ENCODE peak calls at places on chromosome 16, in six cellular contexts. One of them, this sample, is unnamed.

GRCh38 chr16:66274335-66275110 is 92.0 kb upstream of the CDH5 start:
- DNase-seq in heart right ventricle: no peak
- DNase-seq in CD8-positive, alpha-beta memory T cell: no peak
- DNase-seq in left lung: no peak
- DNase-seq in AG04450: no peak
- DNase-seq in neural progenitor cell: no peak
- DNase-seq in this sample: no peak

GRCh38 chr16:79632289-79632688 is 31.8 kb upstream of the MAF start:
- DNase-seq in heart right ventricle: no peak
- DNase-seq in left lung: no peak
- DNase-seq in AG04450: no peak
- DNase-seq in CD8-positive, alpha-beta memory T cell: no peak
- DNase-seq in neural progenitor cell: no peak
- DNase-seq in this sample: no peak

GRCh38 chr16:58306327-58306726 is 11.5 kb upstream of the PRSS54 start:
- DNase-seq in left lung: no peak
- DNase-seq in neural progenitor cell: no peak
- DNase-seq in CD8-positive, alpha-beta memory T cell: peak; percentile 55
- DNase-seq in AG04450: no peak
- DNase-seq in heart right ventricle: no peak
- DNase-seq in this sample: no peak

GRCh38 chr16:56357291-56357764 is 68.0 kb downstream of the AMFR start:
- DNase-seq in neural progenitor cell: peak; percentile 29
- DNase-seq in left lung: peak; percentile 72
- DNase-seq in AG04450: no peak
- DNase-seq in heart right ventricle: no peak
- DNase-seq in CD8-positive, alpha-beta memory T cell: no peak
- DNase-seq in this sample: no peak

GRCh38 chr16:20866161-20866772 is 33.9 kb downstream of the DCUN1D3 start:
- DNase-seq in AG04450: no peak
- DNase-seq in neural progenitor cell: peak; percentile 78
- DNase-seq in heart right ventricle: peak; percentile 29
- DNase-seq in CD8-positive, alpha-beta memory T cell: no peak
- DNase-seq in left lung: no peak
- DNase-seq in this sample: no peak

GRCh38 chr16:54867302-54867832 is 63.3 kb upstream of the IRX5 start:
- DNase-seq in neural progenitor cell: no peak
- DNase-seq in CD8-positive, alpha-beta memory T cell: no peak
- DNase-seq in heart right ventricle: no peak
- DNase-seq in left lung: no peak
- DNase-seq in AG04450: no peak
- DNase-seq in this sample: no peak

GRCh38 chr16:48126801-48127644 is 28.8 kb downstream of the ABCC12 start:
- DNase-seq in left lung: peak; percentile 81
- DNase-seq in heart right ventricle: no peak
- DNase-seq in CD8-positive, alpha-beta memory T cell: no peak
- DNase-seq in neural progenitor cell: no peak
- DNase-seq in AG04450: peak; percentile 93
- DNase-seq in this sample: no peak

GRCh38 chr16:49353650-49354049 is 20.0 kb upstream of the C16orf78 start:
- DNase-seq in neural progenitor cell: no peak
- DNase-seq in CD8-positive, alpha-beta memory T cell: no peak
- DNase-seq in AG04450: no peak
- DNase-seq in heart right ventricle: no peak
- DNase-seq in left lung: no peak
- DNase-seq in this sample: no peak

GRCh38 chr16:15996432-15997109 is 47.2 kb downstream of the ABCC1 start:
- DNase-seq in neural progenitor cell: no peak
- DNase-seq in CD8-positive, alpha-beta memory T cell: no peak
- DNase-seq in left lung: no peak
- DNase-seq in AG04450: peak; percentile 73
- DNase-seq in heart right ventricle: peak; percentile 31
- DNase-seq in this sample: no peak

GRCh38 chr16:16778322-16778721 is 399.4 kb downstream of the NPIPA7 start:
- DNase-seq in neural progenitor cell: no peak
- DNase-seq in heart right ventricle: no peak
- DNase-seq in left lung: no peak
- DNase-seq in AG04450: no peak
- DNase-seq in CD8-positive, alpha-beta memory T cell: no peak
- DNase-seq in this sample: no peak

GRCh38 chr16:69859105-69859969 is 91.8 kb upstream of the CLEC18A start:
- DNase-seq in heart right ventricle: peak; percentile 58
- DNase-seq in left lung: no peak
- DNase-seq in AG04450: no peak
- DNase-seq in neural progenitor cell: peak; percentile 79
- DNase-seq in CD8-positive, alpha-beta memory T cell: no peak
- DNase-seq in this sample: no peak

GRCh38 chr16:513950-514349 is 13.6 kb upstream of the CAPN15 start:
- DNase-seq in CD8-positive, alpha-beta memory T cell: no peak
- DNase-seq in AG04450: no peak
- DNase-seq in left lung: no peak
- DNase-seq in heart right ventricle: no peak
- DNase-seq in neural progenitor cell: no peak
- DNase-seq in this sample: no peak

GRCh38 chr16:81875461-81875860 is 96.4 kb downstream of the PLCG2 start:
- DNase-seq in AG04450: no peak
- DNase-seq in heart right ventricle: no peak
- DNase-seq in CD8-positive, alpha-beta memory T cell: no peak
- DNase-seq in left lung: no peak
- DNase-seq in neural progenitor cell: no peak
- DNase-seq in this sample: no peak

GRCh38 chr16:58495861-58496331 is 4.0 kb upstream of the NDRG4 start:
- DNase-seq in heart right ventricle: no peak
- DNase-seq in left lung: no peak
- DNase-seq in CD8-positive, alpha-beta memory T cell: no peak
- DNase-seq in neural progenitor cell: peak; percentile 55
- DNase-seq in AG04450: no peak
- DNase-seq in this sample: no peak

GRCh38 chr16:23571895-23572294 is 14.4 kb downstream of the UBFD1 start:
- DNase-seq in heart right ventricle: no peak
- DNase-seq in AG04450: no peak
- DNase-seq in left lung: no peak
- DNase-seq in CD8-positive, alpha-beta memory T cell: no peak
- DNase-seq in neural progenitor cell: no peak
- DNase-seq in this sample: no peak

GRCh38 chr16:11783319-11784047 is 13.6 kb downstream of the ZC3H7A start:
- DNase-seq in neural progenitor cell: no peak
- DNase-seq in AG04450: no peak
- DNase-seq in heart right ventricle: no peak
- DNase-seq in left lung: no peak
- DNase-seq in CD8-positive, alpha-beta memory T cell: peak; percentile 68
- DNase-seq in this sample: no peak

GRCh38 chr16:25966172-25967097 is 274.7 kb downstream of the HS3ST4 start:
- DNase-seq in AG04450: no peak
- DNase-seq in heart right ventricle: no peak
- DNase-seq in CD8-positive, alpha-beta memory T cell: no peak
- DNase-seq in neural progenitor cell: no peak
- DNase-seq in left lung: no peak
- DNase-seq in this sample: no peak

DNA sequence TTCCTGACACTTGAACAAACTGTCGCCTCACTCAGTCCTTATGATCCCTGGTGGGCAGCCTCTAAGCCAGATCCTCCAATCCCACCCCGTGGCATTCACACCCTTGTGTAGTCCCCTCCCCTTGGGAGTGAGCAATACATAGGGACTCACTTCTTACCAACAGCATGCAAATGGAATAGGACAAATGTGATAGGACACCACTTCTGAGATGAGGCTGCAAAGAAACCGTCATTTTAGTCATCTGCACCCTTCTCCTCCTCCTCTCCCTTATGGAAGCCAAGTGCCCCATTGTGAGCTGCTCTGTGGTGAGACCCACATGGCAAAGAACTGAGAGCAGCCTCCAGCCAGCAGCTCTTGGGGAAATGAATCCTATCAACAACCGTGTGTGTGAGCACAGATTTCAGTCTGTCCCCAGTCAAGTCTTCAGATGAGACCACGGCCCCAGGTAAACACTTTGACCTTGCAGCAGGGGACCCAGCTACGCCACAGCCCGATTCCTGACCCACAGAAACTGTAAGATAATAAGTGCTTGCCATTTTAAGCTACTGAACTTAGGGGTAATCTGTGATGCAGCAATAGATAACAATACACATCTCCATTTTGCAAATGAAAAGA is 46.9 kb downstream of the ZFHX3 start:
- DNase-seq in left lung: no peak
- DNase-seq in heart right ventricle: no peak
- DNase-seq in neural progenitor cell: no peak
- DNase-seq in CD8-positive, alpha-beta memory T cell: no peak
- DNase-seq in AG04450: no peak
- DNase-seq in this sample: no peak
- H3K27ac ChIP-seq in left lung: peak overlapping the region; percentile 23
- H3K27ac ChIP-seq in heart right ventricle: no peak overlapping the region
- H3K27ac ChIP-seq in neural progenitor cell: no peak overlapping the region
- H3K27ac ChIP-seq in CD8-positive, alpha-beta memory T cell: no peak overlapping the region
- H3K27ac ChIP-seq in AG04450: no peak overlapping the region
- H3K27ac ChIP-seq in this sample: peak overlapping the region; percentile 71

GRCh38 chr16:2598133-2598641 is 60.4 kb downstream of the PDPK1 start:
- DNase-seq in neural progenitor cell: no peak
- DNase-seq in AG04450: no peak
- DNase-seq in CD8-positive, alpha-beta memory T cell: no peak
- DNase-seq in left lung: peak; percentile 58
- DNase-seq in heart right ventricle: no peak
- DNase-seq in this sample: no peak

GRCh38 chr16:2597560-2597902 is 59.7 kb downstream of the PDPK1 start:
- DNase-seq in neural progenitor cell: no peak
- DNase-seq in CD8-positive, alpha-beta memory T cell: no peak
- DNase-seq in left lung: peak; percentile 64
- DNase-seq in AG04450: no peak
- DNase-seq in heart right ventricle: no peak
- DNase-seq in this sample: no peak

GRCh38 chr16:2598723-2599122 is 60.9 kb downstream of the PDPK1 start:
- DNase-seq in heart right ventricle: no peak
- DNase-seq in CD8-positive, alpha-beta memory T cell: no peak
- DNase-seq in neural progenitor cell: no peak
- DNase-seq in left lung: peak; percentile 23
- DNase-seq in AG04450: no peak
- DNase-seq in this sample: no peak

GRCh38 chr16:2595376-2596200 is 57.8 kb downstream of the PDPK1 start:
- DNase-seq in left lung: peak; percentile 46
- DNase-seq in neural progenitor cell: no peak
- DNase-seq in AG04450: no peak
- DNase-seq in CD8-positive, alpha-beta memory T cell: no peak
- DNase-seq in heart right ventricle: no peak
- DNase-seq in this sample: no peak

DNA sequence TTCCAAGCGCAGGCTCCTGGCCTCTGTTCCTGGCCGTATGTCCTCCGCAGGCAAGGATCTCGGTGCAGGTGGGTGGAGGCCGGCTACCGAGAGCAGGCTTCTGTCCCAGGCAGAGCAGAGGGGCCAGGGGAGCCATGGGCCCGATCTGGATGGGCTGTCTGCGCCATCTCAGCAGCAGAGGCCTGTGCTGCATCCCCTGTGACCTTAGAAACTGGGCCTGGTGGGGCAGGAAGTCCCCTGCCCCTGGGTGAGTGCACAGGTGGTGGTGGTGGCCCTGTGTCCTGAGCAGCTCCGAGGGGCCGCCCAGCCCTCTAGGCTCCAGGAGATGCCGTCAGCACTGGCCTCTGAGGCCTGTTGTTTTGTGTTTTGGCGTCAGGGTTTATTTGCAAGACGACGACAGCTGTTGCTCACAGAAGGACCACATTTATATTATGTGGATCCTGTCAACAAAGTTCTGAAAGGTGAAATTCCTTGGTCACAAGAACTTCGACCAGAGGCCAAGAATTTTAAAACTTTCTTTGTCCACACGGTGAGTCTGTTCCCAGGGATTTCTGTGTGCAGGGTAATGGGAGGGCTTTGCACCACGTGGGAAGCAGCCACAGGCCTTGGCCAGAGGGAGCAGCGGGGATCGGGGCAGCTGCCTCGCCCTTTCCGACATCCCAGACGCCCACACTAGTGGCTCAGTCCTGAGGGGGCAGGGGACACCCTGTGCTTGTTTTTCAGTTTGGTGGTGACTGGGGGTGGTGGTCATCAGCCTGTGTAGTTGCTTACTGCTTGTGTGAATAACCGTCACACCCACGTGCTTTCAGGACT is 59.1 kb downstream of the PDPK1 start:
- DNase-seq in AG04450: no peak
- DNase-seq in left lung: peak; percentile 63
- DNase-seq in neural progenitor cell: no peak
- DNase-seq in heart right ventricle: no peak
- DNase-seq in CD8-positive, alpha-beta memory T cell: no peak
- DNase-seq in this sample: no peak
- H3K27ac ChIP-seq in AG04450: no peak overlapping the region
- H3K27ac ChIP-seq in left lung: no peak overlapping the region
- H3K27ac ChIP-seq in neural progenitor cell: no peak overlapping the region
- H3K27ac ChIP-seq in heart right ventricle: no peak overlapping the region
- H3K27ac ChIP-seq in CD8-positive, alpha-beta memory T cell: no peak overlapping the region
- H3K27ac ChIP-seq in this sample: no peak overlapping the region

DNA sequence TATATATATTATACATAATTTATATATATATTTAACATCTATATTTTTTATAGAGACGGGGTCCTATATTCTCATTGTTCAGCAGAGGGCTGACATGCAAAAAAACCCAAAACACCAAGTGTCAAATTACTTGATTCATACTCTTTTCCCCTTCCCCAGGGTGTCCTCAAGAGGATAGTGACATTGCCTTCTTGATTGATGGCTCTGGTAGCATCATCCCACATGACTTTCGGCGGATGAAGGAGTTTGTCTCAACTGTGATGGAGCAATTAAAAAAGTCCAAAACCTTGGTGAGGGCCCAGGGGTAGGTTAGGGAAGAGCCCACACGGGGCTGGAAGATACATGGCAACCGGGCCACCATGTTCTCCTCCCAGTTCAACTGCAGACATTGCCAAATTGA is 11.0 kb downstream of the ITGAM start:
- DNase-seq in AG04450: no peak
- DNase-seq in left lung: no peak
- DNase-seq in CD8-positive, alpha-beta memory T cell: no peak
- DNase-seq in heart right ventricle: no peak
- DNase-seq in neural progenitor cell: no peak
- DNase-seq in this sample: no peak
- H3K27ac ChIP-seq in AG04450: no peak overlapping the region
- H3K27ac ChIP-seq in left lung: no peak overlapping the region
- H3K27ac ChIP-seq in CD8-positive, alpha-beta memory T cell: no peak overlapping the region
- H3K27ac ChIP-seq in heart right ventricle: no peak overlapping the region
- H3K27ac ChIP-seq in neural progenitor cell: no peak overlapping the region
- H3K27ac ChIP-seq in this sample: no peak overlapping the region

DNA sequence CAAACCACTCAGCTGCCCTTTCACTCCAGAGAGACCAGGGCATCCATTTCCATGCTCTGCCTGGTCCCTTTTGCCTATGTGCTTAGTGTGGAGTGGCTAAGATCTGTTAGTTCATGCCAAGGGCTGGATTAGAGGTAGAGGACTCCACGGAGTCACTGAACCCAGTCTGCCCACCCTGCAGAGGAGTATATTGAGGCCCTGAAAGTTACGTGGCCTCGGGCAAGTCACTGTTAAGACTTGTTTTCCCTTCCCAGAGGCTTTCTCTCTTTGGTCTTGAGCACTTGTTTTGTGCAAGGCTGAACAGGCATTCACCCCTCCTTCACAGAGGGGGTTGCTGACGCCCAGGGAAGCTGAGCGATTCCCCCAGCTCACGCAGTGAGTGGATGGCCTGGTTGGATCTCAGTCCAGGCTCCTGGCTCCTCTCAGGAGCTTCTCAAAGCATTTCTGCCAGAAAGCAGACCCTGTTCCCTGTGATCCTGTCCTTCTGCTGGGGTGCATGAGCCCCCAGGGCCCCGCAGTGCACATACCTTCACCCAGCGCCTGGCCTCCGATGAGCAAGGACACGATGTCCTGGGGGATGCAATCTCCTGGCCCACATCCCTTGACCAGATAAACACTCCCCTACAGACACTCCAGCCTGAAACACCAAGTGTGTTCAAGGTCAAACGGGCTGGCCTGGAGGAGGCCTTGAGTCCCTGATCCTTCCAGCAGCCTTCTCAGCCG is 153.4 kb upstream of the GSE1 start:
- DNase-seq in AG04450: no peak
- DNase-seq in heart right ventricle: no peak
- DNase-seq in neural progenitor cell: no peak
- DNase-seq in left lung: no peak
- DNase-seq in CD8-positive, alpha-beta memory T cell: no peak
- DNase-seq in this sample: no peak
- H3K27ac ChIP-seq in AG04450: no peak overlapping the region
- H3K27ac ChIP-seq in heart right ventricle: peak overlapping the region; percentile 39
- H3K27ac ChIP-seq in neural progenitor cell: no peak overlapping the region
- H3K27ac ChIP-seq in left lung: no peak overlapping the region
- H3K27ac ChIP-seq in CD8-positive, alpha-beta memory T cell: no peak overlapping the region
- H3K27ac ChIP-seq in this sample: no peak overlapping the region

This sample was measured in caudate nucleus.